ENCODE peak calls at places on chromosome 22, in four cellular contexts. L is mucosa of descending colon, C is H9, G is uterus. J is an unnamed sample.

GRCh38 chr22:39522567-39523300 is 2.4 kb downstream of the ATF4 start:
- DNase-seq in L (no peak), C (no peak), G (no peak), J (no peak)

GRCh38 chr22:50544078-50544745 is 1.5 kb upstream of the KLHDC7B start:
- DNase-seq in G (no peak), C (peak), L (peak), J (peak)

GRCh38 chr22:32203181-32204105 is 1.4 kb downstream of the RFPL2 start:
- DNase-seq in G (no peak), L (no peak), C (no peak), J (no peak)

GRCh38 chr22:22020425-22020852 is 37.9 kb upstream of the TOP3B start:
- DNase-seq in G (no peak), C (no peak), L (no peak), J (no peak)

GRCh38 chr22:35581023-35581413 is 36.1 kb downstream of the MB start:
- DNase-seq in G (no peak), L (no peak), C (no peak), J (no peak)

GRCh38 chr22:42711281-42711731 is 9.4 kb downstream of the A4GALT start:
- DNase-seq in G (no peak), L (no peak), C (no peak), J (no peak)

GRCh38 chr22:20251981-20252380 is 16.1 kb downstream of the RTN4R start:
- DNase-seq in C (no peak), G (no peak), L (no peak), J (no peak)

GRCh38 chr22:44237290-44237689 is 56.6 kb downstream of the PARVG start:
- DNase-seq in L (no peak), C (no peak), G (no peak), J (no peak)

GRCh38 chr22:22129387-22129786 is 115.2 kb upstream of the VPREB1 start:
- DNase-seq in L (no peak), G (no peak), C (no peak), J (no peak)

GRCh38 chr22:31329453-31330215 is 16.5 kb downstream of the PATZ1 start:
- DNase-seq in C (no peak), L (no peak), G (no peak), J (no peak)

GRCh38 chr22:32079110-32080089 is 36.3 kb downstream of the SLC5A1 start:
- DNase-seq in L (no peak), C (peak), G (no peak), J (no peak)

GRCh38 chr22:29726104-29726503 is 6.3 kb downstream of the CABP7 start:
- DNase-seq in C (no peak), L (no peak), G (no peak), J (no peak)

GRCh38 chr22:19837915-19838314 is 16.8 kb downstream of the GNB1L start:
- DNase-seq in C (no peak), L (no peak), G (no peak), J (no peak)

GRCh38 chr22:19525666-19526065 is 1.5 kb upstream of the CLDN5 start:
- DNase-seq in C (no peak), G (no peak), L (no peak), J (no peak)

GRCh38 chr22:45537734-45538181 is 35.1 kb downstream of the FBLN1 start:
- DNase-seq in G (peak), C (no peak), L (peak), J (no peak)

GRCh38 chr22:35480143-35480542 is 60.5 kb upstream of the RASD2 start:
- DNase-seq in G (peak), L (peak), C (peak), J (no peak)

GRCh38 chr22:18059473-18059872 is 18.3 kb upstream of the PEX26 start:
- DNase-seq in G (no peak), L (no peak), C (no peak), J (no peak)

GRCh38 chr22:28917747-28918543 is 34.6 kb downstream of the ZNRF3 start:
- DNase-seq in G (no peak), L (peak), C (no peak), J (peak)

GRCh38 chr22:36010913-36011312 is 17.7 kb downstream of the RBFOX2 start:
- DNase-seq in C (no peak), L (no peak), G (no peak), J (no peak)

GRCh38 chr22:29369460-29369859 is 18.9 kb downstream of the AP1B1 start:
- DNase-seq in L (no peak), C (peak), G (peak), J (peak)

GRCh38 chr22:17706947-17707346 is 67.3 kb downstream of the BID start:
- DNase-seq in L (no peak), C (no peak), G (no peak), J (no peak)

GRCh38 chr22:47088480-47089145 is 326.2 kb downstream of the TBC1D22A start:
- DNase-seq in G (no peak), L (no peak), C (no peak), J (no peak)
- TF ChIP-seq CTCF in G (no peak), L (no peak), C (no peak), J (no peak)

GRCh38 chr22:37190262-37190780 is 2.3 kb upstream of the C1QTNF6 start:
- DNase-seq in C (no peak), L (no peak), G (no peak), J (no peak)
- TF ChIP-seq CTCF in C (no peak), L (no peak), G (no peak), J (no peak)

GRCh38 chr22:33341611-33342010 is 283.4 kb upstream of the SYN3 start:
- DNase-seq in G (no peak), C (no peak), L (no peak), J (no peak)
- TF ChIP-seq CTCF in G (no peak), C (no peak), L (no peak), J (no peak)

DNA sequence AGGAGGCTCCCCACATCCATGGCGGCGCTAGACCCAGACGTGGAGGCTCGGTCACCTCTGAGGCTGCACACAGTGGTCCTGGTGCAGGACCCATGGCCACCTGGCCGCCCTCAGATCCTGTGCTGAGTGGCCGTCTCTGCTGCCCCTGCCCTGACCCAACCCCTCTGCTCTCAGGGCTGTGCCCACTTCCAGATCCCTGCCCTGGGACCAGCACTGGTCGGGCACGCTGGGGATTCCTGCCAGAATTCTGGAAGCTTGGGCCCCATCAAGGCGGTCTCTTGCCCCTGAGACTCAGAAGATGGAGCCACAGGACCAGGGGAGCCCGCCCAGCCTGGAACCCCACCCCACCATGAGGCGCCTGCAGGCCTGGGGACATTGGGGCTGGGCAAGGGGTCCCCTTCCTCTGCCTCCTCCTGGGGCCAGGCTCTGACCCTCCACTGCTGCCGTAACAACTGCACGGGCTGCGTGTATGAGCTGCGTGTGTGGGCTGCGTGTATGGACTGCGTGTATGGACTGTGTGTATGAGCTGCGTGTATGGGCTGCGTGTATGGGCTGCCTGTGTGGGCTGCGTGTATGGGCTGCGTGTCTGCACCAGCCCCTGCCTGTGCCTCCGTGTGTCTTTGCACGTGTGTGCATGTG is 48.7 kb downstream of the IGLL1 start:
- DNase-seq in C (peak), L (no peak), G (no peak), J (no peak)
- TF ChIP-seq CTCF in C (no peak), L (no peak), G (no peak), J (no peak)

DNA sequence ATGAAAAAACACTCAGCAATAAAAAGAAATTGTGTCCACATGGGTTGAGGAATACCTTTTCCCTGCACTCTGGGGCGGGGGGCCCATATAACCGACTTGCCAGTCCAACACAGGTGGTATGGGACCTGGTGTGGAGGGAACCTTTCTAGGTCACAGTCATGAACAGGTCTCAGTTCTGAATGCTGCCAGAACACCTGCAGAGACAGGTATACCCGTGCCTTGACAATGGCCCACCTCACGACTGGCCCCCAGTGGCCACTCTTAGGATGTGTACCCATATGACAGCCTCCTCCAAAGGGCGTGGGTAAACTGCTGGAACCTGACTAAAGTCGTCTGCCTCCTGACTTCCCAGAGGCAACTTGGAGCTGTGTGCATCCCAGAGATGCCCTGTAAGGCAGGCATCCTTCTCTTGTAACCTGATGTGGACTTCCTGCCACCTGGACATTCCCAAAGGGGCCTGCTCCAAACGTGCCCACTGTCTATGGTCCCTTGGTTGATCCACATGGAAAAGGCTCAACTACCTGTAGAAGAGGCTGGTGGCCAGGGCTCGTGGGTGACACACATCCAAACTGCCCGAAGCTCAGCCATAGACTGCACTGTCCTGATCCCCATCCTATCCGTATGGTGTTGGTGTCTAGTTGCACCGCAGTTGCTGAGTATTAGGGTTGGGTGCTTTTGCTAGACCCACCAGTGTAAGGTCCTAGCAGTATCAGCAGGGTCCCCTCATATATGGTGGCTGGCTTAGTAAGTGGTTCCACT is 859.3 kb downstream of the BRD1 start:
- DNase-seq in G (peak), L (peak), C (peak), J (no peak)
- TF ChIP-seq CTCF in G (no peak), L (no peak), C (peak), J (peak)